ENCODE peak calls at places on chromosomes 13 and 19, in seven cellular contexts. One of them, this sample, is unnamed.
A peak's percentile ranks its signal among the peaks of the same experiment; 100 is the strongest.

GRCh38 chr13:42883771-42884170 is 102.4 kb downstream of the FAM216B start:
- DNase-seq in BE2C: peak; percentile 67
- DNase-seq in transverse colon: peak; percentile 43
- DNase-seq in ovary: no peak
- DNase-seq in left lung: no peak
- DNase-seq in aorta: no peak
- DNase-seq in CD8-positive, alpha-beta memory T cell: no peak
- DNase-seq in this sample: no peak

GRCh38 chr19:34224996-34225658 is 29.2 kb upstream of the GARRE1 start:
- DNase-seq in BE2C: no peak
- DNase-seq in transverse colon: no peak
- DNase-seq in ovary: no peak
- DNase-seq in left lung: no peak
- DNase-seq in aorta: no peak
- DNase-seq in CD8-positive, alpha-beta memory T cell: no peak
- DNase-seq in this sample: peak; percentile 71

GRCh38 chr19:33242911-33243310 is 17.3 kb upstream of the SLC7A10 start:
- DNase-seq in BE2C: no peak
- DNase-seq in transverse colon: no peak
- DNase-seq in ovary: no peak
- DNase-seq in left lung: no peak
- DNase-seq in aorta: peak; percentile 30
- DNase-seq in CD8-positive, alpha-beta memory T cell: no peak
- DNase-seq in this sample: no peak

GRCh38 chr19:53537523-53538377 is at the start of gene ZNF331:
- DNase-seq in BE2C: peak; percentile 80
- DNase-seq in transverse colon: peak; percentile 84
- DNase-seq in ovary: peak; percentile 86
- DNase-seq in left lung: peak; percentile 92
- DNase-seq in aorta: peak; percentile 91
- DNase-seq in CD8-positive, alpha-beta memory T cell: peak; percentile 87
- DNase-seq in this sample: peak; percentile 43

GRCh38 chr19:58575183-58576041 is 2.3 kb upstream of the MZF1 start:
- DNase-seq in BE2C: peak; percentile 91
- DNase-seq in transverse colon: peak; percentile 89
- DNase-seq in ovary: peak; percentile 94
- DNase-seq in left lung: peak; percentile 96
- DNase-seq in aorta: peak; percentile 94
- DNase-seq in CD8-positive, alpha-beta memory T cell: peak; percentile 65
- DNase-seq in this sample: peak; percentile 77

GRCh38 chr13:23321534-23322241 is 111.8 kb downstream of the SACS start:
- DNase-seq in BE2C: peak; percentile 13
- DNase-seq in transverse colon: peak; percentile 17
- DNase-seq in ovary: peak; percentile 48
- DNase-seq in left lung: no peak
- DNase-seq in aorta: peak; percentile 82
- DNase-seq in CD8-positive, alpha-beta memory T cell: no peak
- DNase-seq in this sample: no peak

GRCh38 chr19:51607920-51608562 is 22.2 kb downstream of the SIGLEC5 start:
- DNase-seq in BE2C: peak; percentile 49
- DNase-seq in transverse colon: peak; percentile 82
- DNase-seq in ovary: peak; percentile 59
- DNase-seq in left lung: peak; percentile 96
- DNase-seq in aorta: peak; percentile 92
- DNase-seq in CD8-positive, alpha-beta memory T cell: peak; percentile 14
- DNase-seq in this sample: peak; percentile 80

GRCh38 chr13:44259045-44260042 is 114.3 kb upstream of the SERP2 start:
- DNase-seq in BE2C: peak; percentile 33
- DNase-seq in transverse colon: peak; percentile 48
- DNase-seq in ovary: peak; percentile 68
- DNase-seq in left lung: no peak
- DNase-seq in aorta: peak; percentile 82
- DNase-seq in CD8-positive, alpha-beta memory T cell: peak; percentile 13
- DNase-seq in this sample: no peak

GRCh38 chr13:93951153-93951552 is 528.3 kb downstream of the DCT start:
- DNase-seq in BE2C: no peak
- DNase-seq in transverse colon: no peak
- DNase-seq in ovary: no peak
- DNase-seq in left lung: no peak
- DNase-seq in aorta: no peak
- DNase-seq in CD8-positive, alpha-beta memory T cell: no peak
- DNase-seq in this sample: no peak

GRCh38 chr13:39417643-39418042 is 185.3 kb downstream of the LHFPL6 start:
- DNase-seq in BE2C: no peak
- DNase-seq in transverse colon: no peak
- DNase-seq in ovary: no peak
- DNase-seq in left lung: no peak
- DNase-seq in aorta: peak; percentile 57
- DNase-seq in CD8-positive, alpha-beta memory T cell: no peak
- DNase-seq in this sample: no peak

GRCh38 chr19:12782424-12783225 is 7.3 kb upstream of the HOOK2 start:
- DNase-seq in BE2C: peak; percentile 91
- DNase-seq in transverse colon: peak; percentile 90
- DNase-seq in ovary: peak; percentile 92
- DNase-seq in left lung: peak; percentile 97
- DNase-seq in aorta: peak; percentile 93
- DNase-seq in CD8-positive, alpha-beta memory T cell: peak; percentile 92
- DNase-seq in this sample: no peak

GRCh38 chr13:45178349-45179142 is 22.3 kb downstream of the KCTD4 start:
- DNase-seq in BE2C: no peak
- DNase-seq in transverse colon: no peak
- DNase-seq in ovary: no peak
- DNase-seq in left lung: no peak
- DNase-seq in aorta: no peak
- DNase-seq in CD8-positive, alpha-beta memory T cell: no peak
- DNase-seq in this sample: no peak

GRCh38 chr13:109256866-109257760 is 529.3 kb downstream of the IRS2 start:
- DNase-seq in BE2C: no peak
- DNase-seq in transverse colon: no peak
- DNase-seq in ovary: no peak
- DNase-seq in left lung: no peak
- DNase-seq in aorta: no peak
- DNase-seq in CD8-positive, alpha-beta memory T cell: no peak
- DNase-seq in this sample: no peak

GRCh38 chr13:113452942-113453901 is at the start of gene ADPRHL1:
- DNase-seq in BE2C: peak; percentile 57
- DNase-seq in transverse colon: no peak
- DNase-seq in ovary: no peak
- DNase-seq in left lung: no peak
- DNase-seq in aorta: peak; percentile 10
- DNase-seq in CD8-positive, alpha-beta memory T cell: no peak
- DNase-seq in this sample: no peak

GRCh38 chr13:30766234-30766633 is 30.9 kb downstream of the ALOX5AP start:
- DNase-seq in BE2C: no peak
- DNase-seq in transverse colon: no peak
- DNase-seq in ovary: no peak
- DNase-seq in left lung: no peak
- DNase-seq in aorta: no peak
- DNase-seq in CD8-positive, alpha-beta memory T cell: no peak
- DNase-seq in this sample: no peak

GRCh38 chr19:46350029-46350757 is 3.3 kb downstream of the PPP5C start:
- DNase-seq in BE2C: peak; percentile 46
- DNase-seq in transverse colon: peak; percentile 53
- DNase-seq in ovary: no peak
- DNase-seq in left lung: no peak
- DNase-seq in aorta: peak; percentile 48
- DNase-seq in CD8-positive, alpha-beta memory T cell: no peak
- DNase-seq in this sample: no peak
- H3K4me3 ChIP-seq in BE2C: no peak overlapping the region
- H3K4me3 ChIP-seq in transverse colon: no peak overlapping the region
- H3K4me3 ChIP-seq in ovary: no peak overlapping the region
- H3K4me3 ChIP-seq in left lung: no peak overlapping the region
- H3K4me3 ChIP-seq in aorta: no peak overlapping the region
- H3K4me3 ChIP-seq in CD8-positive, alpha-beta memory T cell: peak overlapping the region; percentile 51
- H3K4me3 ChIP-seq in this sample: no peak overlapping the region

GRCh38 chr19:28610731-28611130 is 602.2 kb downstream of the UQCRFS1 start:
- DNase-seq in BE2C: no peak
- DNase-seq in transverse colon: no peak
- DNase-seq in ovary: no peak
- DNase-seq in left lung: no peak
- DNase-seq in aorta: no peak
- DNase-seq in CD8-positive, alpha-beta memory T cell: no peak
- DNase-seq in this sample: no peak
- H3K27me3 ChIP-seq in BE2C: no peaks in the 10 kb centered on the region
- H3K27me3 ChIP-seq in transverse colon: no peaks in the 10 kb centered on the region
- H3K27me3 ChIP-seq in ovary: no peaks in the 10 kb centered on the region
- H3K27me3 ChIP-seq in left lung: no peaks in the 10 kb centered on the region
- H3K27me3 ChIP-seq in aorta: no peaks in the 10 kb centered on the region
- H3K27me3 ChIP-seq in CD8-positive, alpha-beta memory T cell: no peaks in the 10 kb centered on the region
- H3K27me3 ChIP-seq in this sample: no peaks in the 10 kb centered on the region

GRCh38 chr13:62302341-62302740 is 886.7 kb upstream of the PCDH20 start:
- DNase-seq in BE2C: no peak
- DNase-seq in transverse colon: no peak
- DNase-seq in ovary: no peak
- DNase-seq in left lung: no peak
- DNase-seq in aorta: no peak
- DNase-seq in CD8-positive, alpha-beta memory T cell: no peak
- DNase-seq in this sample: no peak
- H3K4me3 ChIP-seq in BE2C: no peak overlapping the region
- H3K4me3 ChIP-seq in transverse colon: no peak overlapping the region
- H3K4me3 ChIP-seq in ovary: no peak overlapping the region
- H3K4me3 ChIP-seq in left lung: no peak overlapping the region
- H3K4me3 ChIP-seq in aorta: no peak overlapping the region
- H3K4me3 ChIP-seq in CD8-positive, alpha-beta memory T cell: no peak overlapping the region
- H3K4me3 ChIP-seq in this sample: no peak overlapping the region

GRCh38 chr19:4201798-4202197 is 19.3 kb downstream of the ANKRD24 start:
- DNase-seq in BE2C: no peak
- DNase-seq in transverse colon: no peak
- DNase-seq in ovary: no peak
- DNase-seq in left lung: no peak
- DNase-seq in aorta: no peak
- DNase-seq in CD8-positive, alpha-beta memory T cell: no peak
- DNase-seq in this sample: no peak
- H3K27me3 ChIP-seq in BE2C: peaks cover 22% of the 10 kb centered on the region
- H3K27me3 ChIP-seq in transverse colon: peaks cover 37% of the 10 kb centered on the region
- H3K27me3 ChIP-seq in ovary: peaks cover 6% of the 10 kb centered on the region
- H3K27me3 ChIP-seq in left lung: peaks cover 12% of the 10 kb centered on the region
- H3K27me3 ChIP-seq in aorta: no peaks in the 10 kb centered on the region
- H3K27me3 ChIP-seq in CD8-positive, alpha-beta memory T cell: peaks cover 11% of the 10 kb centered on the region
- H3K27me3 ChIP-seq in this sample: peaks cover 12% of the 10 kb centered on the region

DNA sequence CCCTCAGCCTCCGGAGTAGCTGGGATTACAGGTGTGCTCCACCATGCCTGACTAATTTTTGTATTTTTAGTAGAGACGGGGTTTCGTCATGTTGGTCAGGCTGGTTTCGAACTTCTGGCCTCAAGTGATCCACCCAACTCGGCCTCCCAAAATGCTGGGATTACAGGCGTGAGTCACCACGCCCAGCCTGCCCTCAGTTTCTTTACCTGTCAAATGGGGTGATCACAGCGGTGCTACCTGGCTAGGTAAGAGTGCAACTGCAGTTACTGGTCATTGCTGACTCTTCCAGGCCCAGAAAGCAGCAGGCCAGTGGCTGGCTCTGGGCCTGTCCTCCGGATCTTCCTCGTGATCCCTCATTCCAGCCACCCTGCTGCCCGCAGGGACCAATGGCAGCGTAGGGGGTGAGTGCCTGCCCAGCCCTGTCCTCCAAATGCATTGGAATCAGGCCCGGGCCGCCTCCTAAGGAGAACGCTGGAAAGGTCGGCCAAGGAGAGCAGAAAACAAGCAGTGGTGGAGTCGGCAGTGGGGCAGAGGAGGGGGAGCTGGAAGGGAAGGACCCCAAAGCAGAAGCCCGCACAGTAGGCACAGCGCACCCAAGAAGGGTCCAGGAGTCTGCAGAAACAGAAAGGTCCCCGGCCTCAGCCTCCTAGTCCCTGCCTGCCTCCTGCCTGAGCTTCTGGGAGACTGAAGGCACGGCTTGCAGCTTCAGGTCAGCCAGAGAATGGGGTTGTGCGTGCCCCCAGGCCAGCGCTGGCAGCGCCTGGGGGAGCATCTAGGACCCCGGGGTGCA is 1.8 kb upstream of the SLC27A1 start:
- DNase-seq in BE2C: no peak
- DNase-seq in transverse colon: peak; percentile 38
- DNase-seq in ovary: peak; percentile 68
- DNase-seq in left lung: peak; percentile 84
- DNase-seq in aorta: peak; percentile 67
- DNase-seq in CD8-positive, alpha-beta memory T cell: no peak
- DNase-seq in this sample: no peak
- H3K4me3 ChIP-seq in BE2C: peak overlapping the region; percentile 65
- H3K4me3 ChIP-seq in transverse colon: peak overlapping the region; percentile 88
- H3K4me3 ChIP-seq in ovary: peak overlapping the region; percentile 90
- H3K4me3 ChIP-seq in left lung: peak overlapping the region; percentile 73
- H3K4me3 ChIP-seq in aorta: no peak overlapping the region
- H3K4me3 ChIP-seq in CD8-positive, alpha-beta memory T cell: no peak overlapping the region
- H3K4me3 ChIP-seq in this sample: peak overlapping the region; percentile 60

DNA sequence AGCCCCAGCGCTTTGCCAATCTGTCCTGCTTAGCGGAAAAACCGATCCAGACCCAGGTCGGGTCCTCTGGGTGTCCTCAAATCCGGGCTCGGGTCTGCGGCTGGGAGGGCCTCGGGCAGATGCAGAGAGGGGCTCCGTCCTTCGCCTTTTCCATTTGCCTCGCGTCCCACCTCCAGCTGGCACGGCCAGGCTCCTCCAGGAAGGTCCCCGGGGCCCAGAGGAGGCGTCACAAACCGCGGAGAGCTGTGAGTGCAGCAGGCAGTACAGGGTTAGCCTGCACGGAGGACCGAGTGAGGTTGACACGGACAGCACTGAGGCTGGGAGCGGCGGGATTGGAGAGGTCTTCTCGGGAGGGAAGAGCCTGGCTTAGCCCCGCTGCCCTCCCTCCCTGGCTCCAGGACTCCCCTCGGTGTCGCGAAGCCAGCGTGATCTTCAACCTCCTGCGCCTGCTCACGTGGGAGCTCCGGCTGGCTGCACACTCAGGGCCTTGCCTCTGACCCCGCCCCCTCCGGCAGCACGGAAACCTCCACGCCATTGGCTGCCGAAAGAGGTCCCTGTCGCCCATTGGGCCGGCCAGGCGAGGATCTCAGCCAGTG is 2.8 kb upstream of the IFNL2 start:
- DNase-seq in BE2C: peak; percentile 14
- DNase-seq in transverse colon: no peak
- DNase-seq in ovary: no peak
- DNase-seq in left lung: peak; percentile 72
- DNase-seq in aorta: no peak
- DNase-seq in CD8-positive, alpha-beta memory T cell: no peak
- DNase-seq in this sample: no peak
- H3K27me3 ChIP-seq in BE2C: no peaks in the 10 kb centered on the region
- H3K27me3 ChIP-seq in transverse colon: peaks cover 60% of the 10 kb centered on the region
- H3K27me3 ChIP-seq in ovary: no peaks in the 10 kb centered on the region
- H3K27me3 ChIP-seq in left lung: peaks cover 50% of the 10 kb centered on the region
- H3K27me3 ChIP-seq in aorta: no peaks in the 10 kb centered on the region
- H3K27me3 ChIP-seq in CD8-positive, alpha-beta memory T cell: peaks cover 17% of the 10 kb centered on the region
- H3K27me3 ChIP-seq in this sample: peaks cover 42% of the 10 kb centered on the region

This sample was measured in NT2/D1.